ENCODE peak calls at places on chromosomes 1 and 21, in nine cellular contexts. G, Y, R, N, K, S, M, I and F are unnamed samples.

GRCh38 chr1:154579382-154579781 is 11.8 kb downstream of the CHRNB2 start:
- DNase-seq in R (no peak), Y (no peak), M (no peak), K (no peak), S (no peak), N (no peak), I (no peak), G (no peak), F (no peak)

GRCh38 chr1:236287757-236288619 is 6.2 kb upstream of the ERO1B start:
- DNase-seq in K (no peak), G (peak; percentile 91), Y (no peak), S (peak; percentile 87), I (no peak), N (no peak), R (peak; percentile 22), M (no peak), F (no peak)

GRCh38 chr1:204225841-204226745 is 12.3 kb upstream of the GOLT1A start:
- DNase-seq in N (no peak), K (no peak), G (no peak), I (no peak), Y (no peak), S (no peak), M (peak; percentile 65), R (peak; percentile 67), F (no peak)

GRCh38 chr1:224996266-224996665 is 66.8 kb downstream of the DNAH14 start:
- DNase-seq in K (no peak), I (no peak), N (no peak), G (no peak), R (no peak), M (no peak), S (no peak), Y (no peak), F (no peak)

GRCh38 chr1:235030919-235031596 is 97.6 kb downstream of the TOMM20 start:
- DNase-seq in G (peak; percentile 38), S (peak; percentile 22), K (no peak), M (no peak), I (no peak), N (no peak), R (no peak), Y (no peak), F (no peak)

GRCh38 chr1:156476501-156477298 is 23.9 kb downstream of the MEF2D start:
- DNase-seq in R (no peak), Y (no peak), N (no peak), S (peak; percentile 88), I (no peak), G (peak; percentile 91), M (no peak), K (peak; percentile 75), F (no peak)

GRCh38 chr1:66563094-66563800 is 29.3 kb downstream of the SGIP1 start:
- DNase-seq in M (no peak), I (no peak), S (peak; percentile 76), N (peak; percentile 63), Y (no peak), G (peak; percentile 63), K (peak; percentile 91), R (peak; percentile 13), F (no peak)

GRCh38 chr1:63630666-63631065 is 37.5 kb downstream of the PGM1 start:
- DNase-seq in G (no peak), N (no peak), Y (no peak), M (no peak), K (no peak), S (no peak), I (no peak), R (no peak), F (no peak)

GRCh38 chr1:59397459-59397858 is 100.6 kb downstream of the FGGY start:
- DNase-seq in G (no peak), R (no peak), K (no peak), I (no peak), Y (no peak), M (no peak), S (no peak), N (no peak), F (no peak)

GRCh38 chr1:114757455-114758250 is at the start of gene CSDE1:
- DNase-seq in M (peak; percentile 98), Y (peak; percentile 98), G (peak; percentile 99), I (peak; percentile 96), R (peak; percentile 98), K (peak; percentile 98), S (peak; percentile 99), N (peak; percentile 97), F (peak; percentile 97)

GRCh38 chr1:114753143-114753542 is 4.6 kb downstream of the CSDE1 start:
- DNase-seq in K (no peak), R (no peak), Y (no peak), G (no peak), S (no peak), M (no peak), I (no peak), N (no peak), F (no peak)

GRCh38 chr1:114756009-114756892 is 1.5 kb downstream of the CSDE1 start:
- DNase-seq in N (no peak), K (no peak), R (no peak), Y (no peak), G (no peak), M (no peak), I (no peak), S (no peak), F (no peak)

GRCh38 chr1:114756949-114757454 is 782 bp downstream of the CSDE1 start:
- DNase-seq in M (peak; percentile 32), K (peak; percentile 47), Y (peak; percentile 71), S (peak; percentile 73), G (no peak), N (peak; percentile 80), I (peak; percentile 18), R (peak; percentile 32), F (no peak)

DNA sequence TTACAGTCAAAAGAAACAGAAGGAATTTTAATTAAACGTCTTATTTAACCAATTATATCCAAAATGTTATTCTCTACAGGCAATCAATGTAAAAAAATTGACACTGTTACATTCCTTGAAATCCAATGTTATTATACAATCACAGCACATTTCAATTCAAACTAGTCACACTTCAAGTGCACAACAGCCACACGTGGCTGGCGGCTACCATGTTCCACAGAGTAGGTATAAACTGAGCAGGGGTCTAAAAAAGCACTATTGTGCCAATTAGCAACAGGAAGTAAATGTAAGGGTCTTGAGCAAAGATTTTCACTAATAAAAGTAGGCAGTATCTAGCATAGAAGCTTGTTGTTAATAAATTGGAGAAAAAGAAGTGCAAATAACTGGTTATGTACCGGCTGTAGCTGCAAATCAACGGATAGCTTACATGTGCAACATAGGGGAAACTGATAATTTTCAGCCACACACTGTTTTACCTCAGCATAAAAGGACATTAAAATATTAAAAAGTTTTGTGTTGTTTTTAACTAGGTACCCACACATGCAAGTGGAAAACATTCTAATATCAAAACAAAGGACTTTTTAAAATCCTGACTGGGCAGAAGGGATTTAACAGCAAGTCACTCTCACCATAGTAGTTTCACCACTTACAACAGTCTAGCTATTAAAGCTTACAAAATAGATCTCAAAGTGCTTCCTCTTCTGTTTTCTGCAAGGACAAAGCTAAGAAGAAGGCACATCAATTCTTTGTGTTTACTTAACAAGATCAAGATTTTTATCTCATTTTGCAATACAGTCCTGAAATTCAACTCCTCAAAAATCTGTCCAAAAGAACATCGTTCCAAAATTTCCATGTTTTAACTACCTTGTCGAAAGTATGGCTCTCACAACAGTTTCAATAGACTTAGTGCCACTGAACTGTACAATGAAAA is 2.5 kb downstream of the CSDE1 start:
- DNase-seq in K (no peak), G (no peak), I (no peak), S (no peak), Y (no peak), N (no peak), M (no peak), R (no peak), F (no peak)
- H3K4me3 ChIP-seq in K (no peak overlapping the region), G (peak overlapping the region; percentile 93), I (peak overlapping the region; percentile 97), S (no peak overlapping the region), Y (peak overlapping the region; percentile 97), N (peak overlapping the region; percentile 12), M (peak overlapping the region; percentile 86), R (no peak overlapping the region), F (peak overlapping the region; percentile 99)

GRCh38 chr21:24045775-24046215 is 1561.5 kb downstream of the MRPL39 start:
- DNase-seq in M (peak; percentile 66), S (peak; percentile 70), R (peak; percentile 10), Y (no peak), N (peak; percentile 77), K (peak; percentile 99), I (peak; percentile 66), G (peak; percentile 45), F (peak; percentile 74)
- TF ChIP-seq CTCF in M (no peak), S (no peak), R (no peak), Y (peak; percentile 45), N (no peak), K (peak; percentile 72), I (peak; percentile 48), G (peak; percentile 59), F (no peak)

GRCh38 chr1:206000641-206001339 is 2.4 kb downstream of the RAB7B start:
- DNase-seq in K (peak; percentile 59), R (no peak), M (no peak), G (peak; percentile 43), Y (no peak), I (no peak), N (no peak), S (no peak), F (peak; percentile 72)

GRCh38 chr1:206002160-206002559 is 1.0 kb downstream of the RAB7B start:
- DNase-seq in Y (no peak), I (no peak), R (no peak), S (no peak), N (no peak), M (no peak), G (peak; percentile 43), K (no peak), F (peak; percentile 38)

GRCh38 chr1:205998457-205999241 is 4.5 kb downstream of the RAB7B start:
- DNase-seq in S (no peak), N (no peak), Y (peak; percentile 45), R (no peak), I (peak; percentile 35), G (peak; percentile 45), K (no peak), M (no peak), F (peak; percentile 69)

GRCh38 chr1:206002833-206003532 is at the start of gene RAB7B:
- DNase-seq in Y (peak; percentile 88), S (peak; percentile 85), M (peak; percentile 75), K (peak; percentile 75), I (peak; percentile 64), N (peak; percentile 89), G (peak; percentile 54), R (peak; percentile 43), F (peak; percentile 84)

GRCh38 chr1:206001476-206001888 is 1.7 kb downstream of the RAB7B start:
- DNase-seq in R (no peak), Y (peak; percentile 72), S (no peak), G (peak; percentile 71), I (no peak), N (peak; percentile 75), M (no peak), K (peak; percentile 97), F (peak; percentile 78)
- H3K27ac ChIP-seq in R (peak overlapping the region; percentile 20), Y (no peak overlapping the region), S (peak overlapping the region; percentile 32), G (no peak overlapping the region), I (peak overlapping the region; percentile 38), N (peak overlapping the region; percentile 19), M (peak overlapping the region; percentile 80), K (peak overlapping the region; percentile 51), F (peak overlapping the region; percentile 41)

DNA sequence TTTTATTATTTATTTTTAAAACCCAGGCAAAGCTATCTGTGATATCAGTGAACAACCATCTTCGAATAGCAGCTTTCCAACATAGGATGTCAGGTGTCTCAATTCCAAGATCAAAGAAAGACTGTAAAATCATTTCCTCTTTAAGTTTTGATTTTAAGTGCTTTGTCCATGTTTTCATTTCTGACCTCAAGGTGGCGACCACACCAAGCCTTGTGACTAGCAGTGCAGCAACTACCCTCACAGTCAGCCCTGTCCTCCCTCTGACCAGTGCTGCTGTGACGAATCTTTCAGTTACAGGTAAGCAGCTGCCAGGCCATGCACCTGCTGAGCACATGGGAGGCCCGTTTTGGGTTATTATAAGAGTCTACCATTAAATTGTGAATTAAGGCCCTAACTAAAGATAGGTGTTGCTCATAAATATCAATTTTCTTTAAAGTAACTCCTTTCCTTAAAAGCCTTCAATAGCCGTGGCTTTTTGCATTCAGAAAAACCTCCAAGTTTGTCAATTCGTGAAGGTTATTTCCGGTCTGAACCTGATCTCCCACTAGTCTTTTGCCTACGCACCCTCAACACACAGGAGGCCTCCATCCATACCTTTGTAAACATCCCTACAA is 117.0 kb downstream of the CD247 start:
- DNase-seq in S (no peak), Y (no peak), G (peak; percentile 79), R (peak; percentile 71), I (no peak), K (peak; percentile 57), M (peak; percentile 50), N (no peak), F (no peak)
- H3K4me3 ChIP-seq in S (no peak overlapping the region), Y (no peak overlapping the region), G (no peak overlapping the region), R (no peak overlapping the region), I (no peak overlapping the region), K (no peak overlapping the region), M (no peak overlapping the region), N (no peak overlapping the region), F (no peak overlapping the region)